ENCODE peak calls at places on chromosomes 16 and 17, in four cellular contexts. Y is A549, C is GM12878, E is HepG2. R is an unnamed sample.

GRCh38 chr17:29388937-29389336 is 1.2 kb upstream of the TAOK1 start:
- DNase-seq in Y (no peak), C (no peak), E (no peak), R (no peak)

GRCh38 chr16:68197250-68197649 is 38.7 kb downstream of the ESRP2 start:
- DNase-seq in C (no peak), Y (peak), E (no peak), R (no peak)

GRCh38 chr16:26816266-26816665 is 250.5 kb upstream of the C16orf82 start:
- DNase-seq in C (no peak), Y (no peak), E (peak), R (no peak)

GRCh38 chr16:61900482-61900881 is 135.8 kb downstream of the CDH8 start:
- DNase-seq in C (no peak), Y (peak), E (no peak), R (no peak)

GRCh38 chr16:8959921-8960787 is 3.6 kb downstream of the USP7 start:
- DNase-seq in Y (no peak), E (peak), C (no peak), R (peak)

GRCh38 chr17:72761431-72761830 is 331.1 kb downstream of the SLC39A11 start:
- DNase-seq in C (no peak), E (no peak), Y (no peak), R (no peak)

GRCh38 chr17:72761893-72762622 is 330.4 kb downstream of the SLC39A11 start:
- DNase-seq in Y (no peak), E (no peak), C (no peak), R (no peak)

GRCh38 chr17:74280093-74280513 is 6.1 kb downstream of the DNAI2 start:
- DNase-seq in E (no peak), Y (no peak), C (no peak), R (no peak)

GRCh38 chr17:7703584-7704574 is 1.1 kb upstream of the EFNB3 start:
- DNase-seq in C (no peak), Y (peak), E (peak), R (peak)

GRCh38 chr17:3827124-3827773 is 18.8 kb downstream of the NCBP3 start:
- DNase-seq in E (peak), C (no peak), Y (peak), R (peak)
- TF ChIP-seq CHD2 in E (no peak), C (no peak), Y (no peak), R (no peak)

DNA sequence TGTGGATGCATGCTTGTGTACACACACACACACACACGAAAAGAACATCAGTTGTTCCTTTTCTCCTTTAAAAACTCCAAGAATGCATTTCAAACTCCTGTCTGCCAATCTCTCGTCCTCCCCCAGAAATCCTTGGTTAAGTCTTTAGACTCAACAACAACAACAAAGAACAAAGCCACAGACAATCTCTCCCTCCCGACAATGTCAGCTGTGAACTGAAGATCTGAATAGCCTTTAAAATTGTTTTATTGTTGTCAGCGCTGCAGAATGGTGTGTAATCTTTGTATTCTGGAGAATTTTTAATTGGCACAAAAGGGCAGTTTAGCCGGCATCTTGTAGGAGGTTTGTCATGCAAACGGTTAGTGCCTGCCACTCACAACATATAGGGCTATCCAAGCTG is 219.5 kb downstream of the MSI2 start:
- DNase-seq in Y (no peak), E (no peak), C (no peak), R (no peak)
- TF ChIP-seq PBX3 in Y (no peak), E (no peak), C (no peak), R (no peak)

GRCh38 chr16:29011851-29012250 is 27.0 kb downstream of the LAT start:
- DNase-seq in Y (no peak), C (no peak), E (no peak), R (no peak)

GRCh38 chr16:29009838-29010166 is 24.9 kb downstream of the LAT start:
- DNase-seq in E (no peak), C (no peak), Y (no peak), R (no peak)

GRCh38 chr16:29009050-29009837 is 24.4 kb downstream of the LAT start:
- DNase-seq in E (no peak), C (no peak), Y (no peak), R (no peak)

GRCh38 chr16:29011112-29011511 is 26.3 kb downstream of the LAT start:
- DNase-seq in Y (no peak), E (no peak), C (no peak), R (peak)

DNA sequence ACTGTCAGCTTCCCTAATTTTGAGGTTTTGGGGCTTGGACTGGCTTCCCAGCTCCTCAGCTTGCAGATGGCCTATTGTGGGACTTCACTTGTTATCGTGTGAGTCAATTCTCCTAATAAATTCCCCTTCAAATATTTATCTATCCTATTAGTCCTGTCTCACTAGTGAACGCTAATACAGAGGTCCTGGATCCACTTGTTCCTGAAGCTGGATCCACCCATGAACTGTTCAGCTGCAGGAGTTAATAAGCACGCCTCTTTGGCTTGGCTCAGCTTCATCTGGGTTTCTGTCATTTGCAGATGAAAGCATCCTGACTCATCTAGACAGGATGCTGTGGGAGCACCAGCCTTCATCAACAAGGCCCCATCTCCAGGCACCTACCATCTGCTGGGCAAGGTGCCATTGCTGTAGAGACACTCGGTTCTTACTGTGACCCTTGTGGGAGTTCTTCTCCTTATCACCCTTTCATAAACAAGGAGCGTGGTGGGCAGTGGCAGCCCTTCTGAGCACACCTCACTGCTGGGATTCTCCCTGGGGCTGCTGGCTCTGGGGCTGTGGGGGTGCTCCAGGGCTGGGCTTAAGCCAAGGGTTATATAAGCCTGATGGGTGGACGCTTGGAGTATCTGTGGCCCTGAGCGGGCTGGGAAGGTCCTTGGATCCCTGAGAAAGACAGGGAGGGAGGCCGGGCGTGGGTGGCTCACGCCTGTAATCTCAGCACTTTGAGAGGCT is 23.2 kb downstream of the LAT start:
- DNase-seq in Y (no peak), C (no peak), E (no peak), R (no peak)
- TF ChIP-seq CHD2 in Y (no peak), C (no peak), E (no peak), R (no peak)

GRCh38 chr16:3979518-3979917 is 99.0 kb upstream of the CREBBP start:
- DNase-seq in E (no peak), C (no peak), Y (no peak), R (no peak)

GRCh38 chr16:3979070-3979469 is 98.6 kb upstream of the CREBBP start:
- DNase-seq in Y (no peak), E (no peak), C (no peak), R (no peak)

GRCh38 chr16:3982216-3982615 is 101.7 kb upstream of the CREBBP start:
- DNase-seq in Y (no peak), C (no peak), E (no peak), R (no peak)

GRCh38 chr16:3983081-3983520 is 102.6 kb upstream of the CREBBP start:
- DNase-seq in E (peak), Y (peak), C (no peak), R (peak)

GRCh38 chr16:3980311-3981111 is 100.0 kb upstream of the CREBBP start:
- DNase-seq in Y (no peak), C (no peak), E (no peak), R (peak)
- TF ChIP-seq PBX3 in Y (no peak), C (no peak), E (no peak), R (no peak)

GRCh38 chr16:23504076-23504452 is 6.2 kb downstream of the GGA2 start:
- DNase-seq in Y (no peak), C (no peak), E (no peak), R (no peak)

GRCh38 chr16:23505942-23506605 is 4.2 kb downstream of the GGA2 start:
- DNase-seq in C (no peak), Y (no peak), E (no peak), R (no peak)

GRCh38 chr16:23504453-23505179 is 5.7 kb downstream of the GGA2 start:
- DNase-seq in Y (peak), C (peak), E (peak), R (peak)

GRCh38 chr16:23506606-23506994 is 3.7 kb downstream of the GGA2 start:
- DNase-seq in C (no peak), E (no peak), Y (no peak), R (no peak)

DNA sequence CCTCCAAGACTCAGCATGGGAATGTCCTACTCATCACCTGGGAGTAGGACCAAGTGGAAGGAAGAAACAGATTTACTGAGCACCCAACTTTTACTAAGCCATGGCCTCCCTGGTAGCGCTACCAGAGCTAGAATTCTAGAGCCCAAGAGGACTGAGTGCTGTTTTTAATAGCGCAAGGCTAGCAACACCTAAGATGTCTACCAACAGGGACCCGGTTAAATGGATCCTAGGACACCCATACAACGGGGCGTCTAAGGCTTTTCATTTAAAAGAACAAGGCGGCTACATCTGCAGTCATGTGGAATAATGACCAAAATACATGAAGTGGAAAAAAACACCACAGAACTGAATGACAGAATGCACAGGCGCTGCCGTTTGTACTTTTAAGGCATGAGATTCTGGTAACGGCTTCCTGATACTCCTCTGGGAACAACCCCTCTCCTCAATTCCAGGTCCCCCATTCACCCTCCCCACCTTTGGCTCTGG is 5.1 kb downstream of the GGA2 start:
- DNase-seq in Y (no peak), E (no peak), C (no peak), R (no peak)
- TF ChIP-seq CHD2 in Y (no peak), E (no peak), C (no peak), R (no peak)

R was measured in SK-N-SH.